ENCODE peak calls at places on chromosomes 3 and 15, in six cellular contexts. O, S, Q, M, D and P are unnamed samples. For H3K9me3, the result is how much of the 10 kb centered on the place peaks cover.

GRCh38 chr3:133928903-133929607 is 33.4 kb upstream of the RAB6B start:
- DNase-seq in D (no peak), O (no peak), M (no peak), S (no peak), Q (no peak), P (peak)

GRCh38 chr15:46309914-46310313 is 675.1 kb downstream of the SQOR start:
- DNase-seq in S (no peak), D (no peak), O (no peak), Q (no peak), M (no peak), P (no peak)

GRCh38 chr3:101847328-101847727 is 2.0 kb upstream of the NFKBIZ start:
- DNase-seq in S (no peak), D (no peak), Q (no peak), M (no peak), O (no peak), P (no peak)

GRCh38 chr3:178382388-178383061 is 153.7 kb upstream of the KCNMB2 start:
- DNase-seq in D (no peak), M (no peak), S (no peak), Q (peak), O (peak), P (no peak)

GRCh38 chr3:97647441-97647840 is 117.1 kb upstream of the ARL6 start:
- DNase-seq in M (no peak), Q (no peak), S (no peak), O (no peak), D (no peak), P (no peak)

GRCh38 chr15:92112711-92113110 is 259.2 kb downstream of the SLCO3A1 start:
- DNase-seq in Q (no peak), S (no peak), D (no peak), M (no peak), O (no peak), P (no peak)

GRCh38 chr3:73472429-73472828 is 152.3 kb downstream of the PDZRN3 start:
- DNase-seq in M (no peak), Q (no peak), S (no peak), O (no peak), D (no peak), P (no peak)

GRCh38 chr3:77052733-77053680 is 13.1 kb downstream of the ROBO2 start:
- DNase-seq in M (no peak), D (no peak), Q (no peak), O (no peak), S (no peak), P (no peak)

GRCh38 chr3:10170915-10171478 is 6.3 kb downstream of the IRAK2 start:
- DNase-seq in M (no peak), S (no peak), O (no peak), D (no peak), Q (no peak), P (no peak)

GRCh38 chr3:119376758-119377157 is 82.6 kb downstream of the ARHGAP31 start:
- DNase-seq in O (no peak), S (no peak), D (no peak), Q (no peak), M (no peak), P (no peak)

GRCh38 chr15:89766357-89767311 is 9.5 kb upstream of the MESP2 start:
- DNase-seq in S (no peak), M (peak), O (no peak), Q (no peak), D (no peak), P (no peak)

GRCh38 chr3:105793040-105793439 is 75.8 kb downstream of the CBLB start:
- DNase-seq in M (no peak), Q (no peak), D (no peak), O (no peak), S (no peak), P (no peak)

GRCh38 chr15:70792171-70792573 is 28.8 kb upstream of the UACA start:
- DNase-seq in M (no peak), Q (peak), O (peak), S (no peak), D (no peak), P (no peak)

GRCh38 chr3:86929046-86929445 is 61.9 kb downstream of the VGLL3 start:
- DNase-seq in M (no peak), Q (no peak), O (peak), D (no peak), S (no peak), P (no peak)

GRCh38 chr15:48003447-48003846 is 117.3 kb upstream of the SLC24A5 start:
- DNase-seq in O (no peak), Q (no peak), D (no peak), S (no peak), M (no peak), P (no peak)

GRCh38 chr15:91801836-91802534 is 51.5 kb upstream of the SLCO3A1 start:
- DNase-seq in O (no peak), Q (no peak), S (no peak), M (no peak), D (no peak), P (no peak)

GRCh38 chr15:89818287-89818686 is 3.6 kb upstream of the ANPEP start:
- DNase-seq in D (no peak), S (no peak), Q (peak), O (no peak), M (no peak), P (no peak)

GRCh38 chr3:189824629-189825312 is 193.6 kb downstream of the TP63 start:
- DNase-seq in S (no peak), M (no peak), O (peak), Q (peak), D (no peak), P (no peak)

GRCh38 chr15:85792872-85793621 is 1.7 kb downstream of the KLHL25 start:
- DNase-seq in O (no peak), S (no peak), M (no peak), Q (no peak), D (no peak), P (no peak)

GRCh38 chr15:58546635-58547627 is 115.1 kb downstream of the LIPC start:
- DNase-seq in M (peak), O (peak), S (no peak), Q (peak), D (no peak), P (peak)

GRCh38 chr15:89665449-89666146 is 10.3 kb upstream of the KIF7 start:
- DNase-seq in D (no peak), S (no peak), Q (peak), O (peak), M (peak), P (no peak)

GRCh38 chr3:106114220-106114619 is 245.4 kb upstream of the CBLB start:
- DNase-seq in Q (no peak), D (no peak), M (no peak), O (peak), S (no peak), P (no peak)

GRCh38 chr15:90020041-90020735 is 19.1 kb downstream of the ZNF710 start:
- DNase-seq in Q (peak), M (no peak), D (no peak), O (no peak), S (no peak), P (no peak)

GRCh38 chr3:23390446-23390845 is 187.3 kb downstream of the UBE2E2 start:
- DNase-seq in O (no peak), D (no peak), Q (no peak), M (no peak), S (no peak), P (no peak)

GRCh38 chr3:120796944-120797343 is 54.4 kb downstream of the GTF2E1 start:
- DNase-seq in O (no peak), M (no peak), S (no peak), D (no peak), Q (no peak), P (no peak)

GRCh38 chr15:58453931-58454793 is 22.4 kb downstream of the LIPC start:
- DNase-seq in S (no peak), D (no peak), O (no peak), M (no peak), Q (no peak), P (no peak)

GRCh38 chr3:134594236-134594825 is 56.5 kb downstream of the KY start:
- DNase-seq in M (no peak), Q (no peak), D (no peak), S (no peak), O (no peak), P (no peak)

GRCh38 chr15:62502451-62502850 is 337.4 kb upstream of the C2CD4B start:
- DNase-seq in M (no peak), Q (no peak), S (no peak), O (no peak), D (no peak), P (no peak)

GRCh38 chr3:36786921-36787890 is 22.9 kb upstream of the DCLK3 start:
- DNase-seq in M (no peak), S (no peak), O (no peak), D (no peak), Q (no peak), P (no peak)

GRCh38 chr3:160296591-160296990 is 71.4 kb downstream of the C3orf80 start:
- DNase-seq in O (no peak), S (no peak), D (no peak), Q (no peak), M (no peak), P (no peak)

GRCh38 chr3:111803123-111803593 is 55.9 kb upstream of the PHLDB2 start:
- DNase-seq in O (peak), M (peak), Q (no peak), D (no peak), S (peak), P (peak)

GRCh38 chr3:170741756-170742530 is 128.1 kb downstream of the RPL22L1 start:
- DNase-seq in Q (no peak), D (no peak), O (no peak), M (no peak), S (no peak), P (no peak)

DNA sequence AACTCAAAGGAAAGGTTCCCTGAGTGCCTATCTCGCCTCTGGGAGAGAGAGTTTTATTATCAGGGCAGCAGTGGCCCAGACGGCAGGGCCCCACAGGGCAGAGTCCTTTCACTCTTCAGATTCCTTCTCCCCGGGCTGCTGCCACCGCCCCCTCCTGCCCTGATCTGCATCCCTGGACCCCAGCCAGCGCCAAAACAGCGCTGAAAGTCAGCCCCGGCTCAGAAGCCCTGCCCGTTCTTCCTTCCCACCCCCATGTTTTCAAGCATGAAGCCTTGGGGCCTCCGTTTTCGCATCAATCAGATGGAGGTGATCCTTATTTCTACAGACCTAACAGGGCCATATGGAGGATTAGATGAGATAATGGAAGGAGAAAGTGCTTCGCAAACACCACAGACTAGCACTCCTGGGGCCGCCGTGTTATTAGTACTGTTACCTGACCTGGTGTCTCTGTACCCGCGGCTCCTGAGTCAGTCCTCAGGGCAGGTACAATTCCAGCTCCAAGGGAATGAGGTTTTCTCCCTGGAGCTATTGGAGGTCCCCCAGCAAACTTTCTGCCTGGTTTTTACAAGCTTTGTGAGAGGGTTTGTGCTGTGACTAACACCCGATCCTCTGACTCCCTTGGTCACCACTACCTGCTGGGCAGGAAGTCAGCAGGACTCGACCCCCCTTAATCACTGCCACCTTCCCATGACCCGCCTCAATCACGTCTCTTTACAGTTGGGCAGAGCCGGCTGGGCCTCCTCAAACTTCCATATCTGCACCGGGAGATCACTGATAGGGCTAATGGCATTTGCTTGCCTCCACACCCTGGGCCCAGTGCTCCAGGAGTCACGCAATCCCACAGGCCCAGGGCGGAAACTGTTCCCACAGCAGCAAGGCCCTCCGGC is 39.5 kb upstream of the TSEN2 start:
- DNase-seq in O (peak), M (peak), Q (no peak), D (no peak), S (no peak), P (no peak)
- H3K4me3 ChIP-seq in O (no peak), M (no peak), Q (no peak), D (no peak), S (no peak), P (no peak)

GRCh38 chr15:25054943-25055342 is 100.2 kb downstream of the SNRPN start:
- DNase-seq in O (no peak), D (no peak), Q (no peak), M (no peak), S (no peak), P (no peak)

GRCh38 chr15:25053000-25053815 is 98.4 kb downstream of the SNRPN start:
- DNase-seq in O (no peak), S (no peak), Q (no peak), M (no peak), D (no peak), P (peak)

GRCh38 chr15:25052191-25052999 is 97.6 kb downstream of the SNRPN start:
- DNase-seq in S (no peak), D (no peak), Q (no peak), M (no peak), O (no peak), P (peak)

GRCh38 chr15:25055356-25056068 is 100.7 kb downstream of the SNRPN start:
- DNase-seq in S (no peak), D (no peak), Q (no peak), M (no peak), O (no peak), P (peak)

GRCh38 chr15:25054329-25054728 is 99.5 kb downstream of the SNRPN start:
- DNase-seq in O (no peak), M (no peak), S (no peak), D (no peak), Q (no peak), P (peak)
- H3K9me3 ChIP-seq in O (half or more), M (under half), S (half or more), D (half or more), Q (half or more), P (under half)

DNA sequence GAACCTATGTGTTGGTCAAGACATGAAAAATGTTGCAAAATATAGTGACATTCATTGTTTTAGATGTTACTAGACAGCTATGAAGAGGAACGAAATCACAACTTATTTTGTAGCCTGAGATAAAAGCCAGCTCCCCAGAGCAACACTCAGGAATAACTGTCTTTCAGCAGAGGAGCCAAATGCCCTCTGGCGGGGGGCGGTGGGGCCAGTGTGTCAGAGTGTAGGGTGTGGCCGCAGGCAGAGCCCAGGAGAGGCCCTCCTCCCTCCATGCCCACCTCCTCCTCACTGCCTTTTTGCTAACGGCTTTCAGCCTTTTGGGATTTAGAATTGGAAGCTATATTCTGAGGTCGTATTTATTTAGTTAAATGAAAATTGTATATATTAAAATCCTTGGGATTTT is 16.9 kb downstream of the APOD start:
- DNase-seq in O (no peak), M (no peak), S (no peak), Q (no peak), D (no peak), P (no peak)
- TF ChIP-seq CTCF in O (no peak), M (no peak), S (no peak), Q (no peak), D (no peak), P (no peak)

GRCh38 chr3:59444293-59444671 is 394.5 kb upstream of the CFAP20DC start:
- DNase-seq in Q (no peak), O (no peak), M (no peak), S (no peak), D (no peak), P (no peak)
- H3K4me3 ChIP-seq in Q (no peak), O (no peak), M (no peak), S (no peak), D (peak), P (no peak)

GRCh38 chr15:68023307-68024101 is 30.6 kb upstream of the PIAS1 start:
- DNase-seq in D (no peak), Q (no peak), M (no peak), S (no peak), O (no peak), P (no peak)
- H3K9me3 ChIP-seq in D (under half), Q (under half), M (under half), S (under half), O (under half), P (under half)

DNA sequence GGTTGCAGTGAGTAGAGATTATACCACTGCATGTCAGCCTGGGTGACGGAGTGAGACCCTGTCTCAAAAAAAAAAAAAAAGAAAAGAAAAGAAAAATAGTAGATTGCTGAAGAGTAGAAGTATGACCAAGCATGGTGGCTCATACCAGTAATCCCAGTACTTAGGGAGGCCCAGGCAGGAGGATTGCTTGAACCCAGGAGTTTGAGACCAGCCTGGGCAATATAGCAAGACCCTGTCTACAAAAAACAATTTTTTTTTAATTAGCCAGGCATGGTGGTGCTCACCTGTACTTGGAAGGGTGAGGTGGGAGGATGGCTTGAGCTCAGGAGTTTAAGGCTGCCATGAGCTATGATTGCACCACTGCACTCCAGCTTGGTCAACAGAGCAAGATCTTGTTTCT is 2.5 kb downstream of the NKTR start:
- DNase-seq in D (no peak), Q (no peak), O (no peak), M (no peak), S (no peak), P (no peak)
- TF ChIP-seq CTCF in D (no peak), Q (no peak), O (no peak), M (no peak), S (no peak), P (no peak)

GRCh38 chr15:39230205-39230916 is 350.5 kb upstream of the THBS1 start:
- DNase-seq in S (no peak), D (no peak), O (no peak), Q (peak), M (no peak), P (no peak)
- H3K4me3 ChIP-seq in S (no peak), D (no peak), O (no peak), Q (no peak), M (no peak), P (no peak)

DNA sequence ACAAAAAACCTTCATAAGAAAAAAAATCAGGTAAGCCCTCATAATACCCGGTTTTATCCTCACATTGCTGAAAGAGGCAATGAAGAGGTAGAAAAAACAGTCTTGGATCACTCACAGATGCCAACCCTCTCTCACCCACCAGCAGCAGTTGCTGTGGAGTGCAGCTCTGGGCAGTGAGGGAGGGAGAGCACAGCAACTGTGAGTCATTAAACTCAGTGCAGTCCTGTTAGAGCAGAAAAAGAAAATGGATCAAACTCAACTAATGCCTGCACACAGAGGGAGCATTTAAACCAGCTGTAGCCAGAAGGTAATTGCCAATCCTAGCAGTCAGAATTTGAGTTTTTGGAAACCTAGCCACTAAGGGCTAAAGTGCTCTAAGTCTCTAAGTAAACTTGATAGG is 1050.6 kb upstream of the ALCAM start:
- DNase-seq in Q (no peak), S (no peak), M (no peak), D (no peak), O (no peak), P (no peak)
- H3K9me3 ChIP-seq in Q (under half), S (under half), M (under half), D (under half), O (under half), P (under half)

GRCh38 chr15:80693682-80694623 is 1.2 kb upstream of the ABHD17C start:
- DNase-seq in D (no peak), O (no peak), Q (peak), S (no peak), M (no peak), P (no peak)

GRCh38 chr15:80697316-80697715 is 2.2 kb downstream of the ABHD17C start:
- DNase-seq in O (no peak), D (no peak), Q (no peak), M (no peak), S (no peak), P (no peak)

GRCh38 chr15:80695911-80696651 is 971 bp downstream of the ABHD17C start:
- DNase-seq in S (no peak), M (peak), O (peak), Q (peak), D (peak), P (peak)

GRCh38 chr15:80694624-80695098 is 449 bp upstream of the ABHD17C start:
- DNase-seq in M (peak), O (peak), S (no peak), D (peak), Q (no peak), P (no peak)

GRCh38 chr15:80695099-80695910 is at the start of gene ABHD17C:
- DNase-seq in S (peak), O (peak), M (peak), D (peak), Q (peak), P (peak)
- TF ChIP-seq CTCF in S (no peak), O (no peak), M (no peak), D (no peak), Q (no peak), P (no peak)